ENCODE peak calls at places on chromosome 19, in seven cellular contexts. Z, H, L, A, Y, M and Q are unnamed samples.

GRCh38 chr19:56837492-56837891 is 3.0 kb downstream of the PEG3 start:
- DNase-seq in A (no peak), Y (no peak), L (no peak), Z (no peak), M (no peak), H (no peak), Q (peak; percentile 68)

GRCh38 chr19:51681286-51681956 is 11.7 kb upstream of the SPACA6 start:
- DNase-seq in Y (no peak), A (no peak), M (no peak), Z (no peak), L (peak; percentile 27), H (no peak), Q (no peak)

GRCh38 chr19:29084266-29084665 is 128.7 kb downstream of the UQCRFS1 start:
- DNase-seq in H (peak; percentile 25), Y (peak; percentile 63), M (no peak), L (no peak), Z (peak; percentile 55), A (no peak), Q (peak; percentile 49)

GRCh38 chr19:40908981-40909380 is 26.9 kb upstream of the CYP2A7 start:
- DNase-seq in Z (no peak), Y (no peak), L (no peak), M (no peak), H (no peak), A (no peak), Q (no peak)

GRCh38 chr19:45782820-45783785 is 813 bp upstream of the DMPK start:
- DNase-seq in M (no peak), Y (no peak), A (no peak), Z (peak; percentile 84), L (peak; percentile 71), H (no peak), Q (peak; percentile 58)

GRCh38 chr19:42285546-42285945 is 16.4 kb upstream of the PRR19 start:
- DNase-seq in A (no peak), H (peak; percentile 26), Z (peak; percentile 48), L (no peak), M (no peak), Y (no peak), Q (no peak)

GRCh38 chr19:16702123-16702522 is 17.5 kb upstream of the NWD1 start:
- DNase-seq in A (no peak), M (no peak), H (peak; percentile 16), Z (no peak), Y (no peak), L (peak; percentile 66), Q (peak; percentile 48)

GRCh38 chr19:56978023-56978565 is 137.6 kb upstream of the PEG3 start:
- DNase-seq in H (no peak), L (no peak), Z (no peak), A (no peak), Y (no peak), M (no peak), Q (no peak)

GRCh38 chr19:58007285-58007684 is 4.7 kb upstream of the ZNF606 start:
- DNase-seq in H (peak; percentile 18), Z (no peak), M (no peak), L (no peak), Y (peak; percentile 34), A (no peak), Q (no peak)

GRCh38 chr19:49848938-49849337 is 2.0 kb upstream of the PTOV1 start:
- DNase-seq in H (peak; percentile 59), M (peak; percentile 32), Z (no peak), Y (no peak), A (no peak), L (no peak), Q (no peak)

GRCh38 chr19:43450545-43450997 is 14.8 kb downstream of the LYPD3 start:
- DNase-seq in H (no peak), Z (no peak), Y (no peak), M (no peak), A (no peak), L (peak; percentile 79), Q (no peak)

GRCh38 chr19:18339703-18340102 is 695 bp upstream of the PGPEP1 start:
- DNase-seq in A (no peak), Z (peak; percentile 48), M (no peak), L (peak; percentile 25), Y (peak; percentile 35), H (peak; percentile 85), Q (peak; percentile 50)

GRCh38 chr19:50204811-50205675 is 1.6 kb downstream of the MYH14 start:
- DNase-seq in M (no peak), Z (no peak), H (no peak), L (no peak), A (peak; percentile 57), Y (peak; percentile 96), Q (peak; percentile 33)

GRCh38 chr19:41217741-41218140 is 1.3 kb upstream of the AXL start:
- DNase-seq in M (no peak), H (no peak), Z (no peak), Y (no peak), A (no peak), L (no peak), Q (no peak)

GRCh38 chr19:2629491-2630351 is 72.8 kb downstream of the GNG7 start:
- DNase-seq in L (no peak), H (no peak), Z (no peak), M (no peak), A (no peak), Y (no peak), Q (no peak)

GRCh38 chr19:2628597-2628996 is 73.9 kb downstream of the GNG7 start:
- DNase-seq in Z (no peak), H (no peak), Y (no peak), A (no peak), L (no peak), M (no peak), Q (no peak)

GRCh38 chr19:2627855-2628254 is 74.6 kb downstream of the GNG7 start:
- DNase-seq in H (no peak), A (no peak), Y (no peak), Z (no peak), M (no peak), L (peak; percentile 49), Q (no peak)

GRCh38 chr19:2631213-2631821 is 71.2 kb downstream of the GNG7 start:
- DNase-seq in L (peak; percentile 12), M (no peak), A (no peak), Z (no peak), H (peak; percentile 21), Y (no peak), Q (no peak)

DNA sequence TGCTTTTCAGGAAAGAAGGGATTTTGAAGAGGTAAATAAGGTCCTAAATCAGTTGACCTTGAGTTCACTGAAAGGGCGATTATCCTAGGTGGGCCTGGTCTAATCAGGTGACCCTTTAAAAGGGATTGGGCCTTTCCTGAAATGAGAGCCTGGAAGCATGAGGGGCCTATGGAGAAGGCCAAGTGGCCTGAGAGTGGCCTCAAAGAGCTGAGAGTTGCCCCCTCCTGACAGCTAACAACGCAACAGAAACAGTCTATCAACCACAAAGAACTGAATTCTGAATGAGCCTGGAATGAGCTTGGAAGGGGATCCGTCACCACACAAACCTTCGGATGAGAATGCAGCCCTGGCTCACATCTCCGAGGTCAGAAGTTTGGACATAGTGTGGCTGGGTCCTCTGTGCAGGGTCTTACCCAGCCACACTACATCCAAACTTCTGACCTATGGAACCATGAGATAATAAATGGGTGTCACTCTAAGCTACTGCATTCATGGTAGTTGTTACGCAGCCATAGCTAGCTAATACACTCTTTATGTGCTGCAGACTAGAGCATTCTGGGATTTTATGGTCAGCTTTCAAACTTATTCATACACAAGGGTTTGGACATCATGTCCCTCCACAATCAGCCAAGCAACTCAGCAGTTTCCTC is 72.0 kb downstream of the GNG7 start:
- DNase-seq in H (no peak), Y (no peak), A (no peak), Z (no peak), M (no peak), L (no peak), Q (no peak)
- TF ChIP-seq USF2 in H (no peak), Y (no peak), A (no peak), Z (no peak), M (no peak), L (no peak), Q (no peak)

GRCh38 chr19:48543121-48543710 is 8.8 kb upstream of the SULT2B1 start:
- DNase-seq in A (no peak), M (no peak), L (peak; percentile 65), H (no peak), Y (no peak), Z (peak; percentile 69), Q (no peak)
- TF ChIP-seq USF2 in A (no peak), M (no peak), L (no peak), H (no peak), Y (no peak), Z (no peak), Q (no peak)

DNA sequence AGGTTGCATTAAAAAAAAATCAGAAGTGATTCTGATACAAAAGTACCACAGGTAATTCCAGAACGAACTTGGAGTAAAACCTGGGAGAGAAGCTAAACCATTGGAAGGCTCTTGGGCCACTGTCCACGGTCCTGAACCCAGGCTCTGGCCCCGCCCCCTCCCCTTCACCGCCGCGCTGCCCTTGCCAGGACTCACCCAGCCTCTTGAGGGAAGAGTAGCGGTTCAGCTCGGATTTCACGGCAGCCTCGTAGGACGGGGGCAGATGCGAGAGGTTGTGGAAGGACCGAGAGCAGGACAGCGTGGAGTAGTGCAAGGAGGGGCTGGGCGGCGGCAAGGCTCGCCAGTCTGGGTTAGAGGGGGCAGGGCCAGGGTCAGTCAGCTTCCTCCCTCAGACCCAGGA is 5.7 kb downstream of the SHISA7 start:
- DNase-seq in L (peak; percentile 56), A (no peak), Y (peak; percentile 85), M (no peak), H (peak; percentile 83), Z (peak; percentile 89), Q (no peak)
- TF ChIP-seq USF2 in L (no peak), A (no peak), Y (no peak), M (no peak), H (no peak), Z (no peak), Q (no peak)

GRCh38 chr19:19420570-19421301 is 15.3 kb downstream of the GATAD2A start:
- DNase-seq in A (no peak), M (peak; percentile 87), Y (no peak), L (no peak), H (no peak), Z (no peak), Q (no peak)
- TF ChIP-seq USF2 in A (no peak), M (no peak), Y (no peak), L (no peak), H (no peak), Z (no peak), Q (no peak)

GRCh38 chr19:53649746-53650593 is 18.2 kb downstream of the DPRX start:
- DNase-seq in A (no peak), Y (no peak), L (no peak), H (no peak), Z (no peak), M (no peak), Q (no peak)
- TF ChIP-seq USF2 in A (no peak), Y (no peak), L (no peak), H (no peak), Z (no peak), M (no peak), Q (no peak)

GRCh38 chr19:38517321-38517720 is 83.8 kb downstream of the RYR1 start:
- DNase-seq in L (no peak), Y (no peak), H (no peak), M (no peak), Z (no peak), A (no peak), Q (no peak)
- TF ChIP-seq USF2 in L (no peak), Y (no peak), H (no peak), M (no peak), Z (no peak), A (no peak), Q (no peak)

GRCh38 chr19:34155686-34156085 is 16.6 kb upstream of the LSM14A start:
- DNase-seq in H (no peak), Y (no peak), Z (no peak), A (no peak), L (peak; percentile 65), M (no peak), Q (no peak)
- TF ChIP-seq USF2 in H (no peak), Y (no peak), Z (no peak), A (no peak), L (no peak), M (no peak), Q (no peak)

GRCh38 chr19:8127311-8127710 is 22.1 kb downstream of the FBN3 start:
- DNase-seq in H (no peak), A (no peak), Y (no peak), Z (no peak), M (no peak), L (no peak), Q (no peak)
- TF ChIP-seq USF2 in H (no peak), A (no peak), Y (no peak), Z (no peak), M (no peak), L (no peak), Q (no peak)